ENCODE peak calls at places on chromosomes 1 and 21, in nine cellular contexts. One of them, this sample, is unnamed.
A peak's percentile ranks its signal among the peaks of the same experiment; 100 is the strongest.

GRCh38 chr21:40871099-40871498 is 24.1 kb upstream of the DSCAM start:
- DNase-seq in aorta: no peak
- DNase-seq in uterus: no peak
- DNase-seq in cardiac muscle cell: no peak
- DNase-seq in HepG2: no peak
- DNase-seq in hepatocyte: no peak
- DNase-seq in HFF-Myc: no peak
- DNase-seq in OCI-LY7: no peak
- DNase-seq in foreskin fibroblast: no peak
- DNase-seq in this sample: no peak

GRCh38 chr1:234125283-234125682 is 220.8 kb downstream of the SLC35F3 start:
- DNase-seq in aorta: no peak
- DNase-seq in HepG2: peak; percentile 59
- DNase-seq in uterus: no peak
- DNase-seq in hepatocyte: peak; percentile 77
- DNase-seq in cardiac muscle cell: no peak
- DNase-seq in foreskin fibroblast: peak; percentile 1
- DNase-seq in HFF-Myc: no peak
- DNase-seq in OCI-LY7: peak; percentile 11
- DNase-seq in this sample: no peak

GRCh38 chr1:205518616-205519540 is 14.4 kb downstream of the CDK18 start:
- DNase-seq in HFF-Myc: no peak
- DNase-seq in OCI-LY7: no peak
- DNase-seq in hepatocyte: no peak
- DNase-seq in HepG2: no peak
- DNase-seq in aorta: no peak
- DNase-seq in uterus: no peak
- DNase-seq in cardiac muscle cell: no peak
- DNase-seq in foreskin fibroblast: no peak
- DNase-seq in this sample: no peak

GRCh38 chr1:150895618-150896017 is 8.7 kb downstream of the CTXND2 start:
- DNase-seq in HepG2: peak; percentile 13
- DNase-seq in HFF-Myc: no peak
- DNase-seq in aorta: no peak
- DNase-seq in uterus: no peak
- DNase-seq in cardiac muscle cell: no peak
- DNase-seq in OCI-LY7: no peak
- DNase-seq in hepatocyte: no peak
- DNase-seq in foreskin fibroblast: peak; percentile 61
- DNase-seq in this sample: no peak

GRCh38 chr21:26845066-26845749 is at the start of gene ADAMTS1:
- DNase-seq in OCI-LY7: no peak
- DNase-seq in aorta: peak; percentile 93
- DNase-seq in uterus: peak; percentile 97
- DNase-seq in hepatocyte: peak; percentile 95
- DNase-seq in HFF-Myc: no peak
- DNase-seq in foreskin fibroblast: peak; percentile 97
- DNase-seq in HepG2: peak; percentile 4
- DNase-seq in cardiac muscle cell: peak; percentile 96
- DNase-seq in this sample: peak; percentile 83

GRCh38 chr1:51265618-51266017 is 29.5 kb downstream of the RNF11 start:
- DNase-seq in HepG2: no peak
- DNase-seq in OCI-LY7: no peak
- DNase-seq in cardiac muscle cell: no peak
- DNase-seq in foreskin fibroblast: no peak
- DNase-seq in uterus: no peak
- DNase-seq in hepatocyte: no peak
- DNase-seq in aorta: no peak
- DNase-seq in HFF-Myc: no peak
- DNase-seq in this sample: no peak

GRCh38 chr1:72954943-72955342 is 672.6 kb upstream of the NEGR1 start:
- DNase-seq in foreskin fibroblast: no peak
- DNase-seq in OCI-LY7: no peak
- DNase-seq in aorta: no peak
- DNase-seq in uterus: no peak
- DNase-seq in HFF-Myc: no peak
- DNase-seq in hepatocyte: no peak
- DNase-seq in cardiac muscle cell: no peak
- DNase-seq in HepG2: no peak
- DNase-seq in this sample: no peak

GRCh38 chr21:45721656-45722055 is 78.1 kb downstream of the PCBP3 start:
- DNase-seq in HFF-Myc: no peak
- DNase-seq in hepatocyte: no peak
- DNase-seq in OCI-LY7: no peak
- DNase-seq in uterus: no peak
- DNase-seq in HepG2: no peak
- DNase-seq in foreskin fibroblast: no peak
- DNase-seq in cardiac muscle cell: peak; percentile 48
- DNase-seq in aorta: no peak
- DNase-seq in this sample: no peak

GRCh38 chr1:234989019-234989418 is 139.6 kb downstream of the TOMM20 start:
- DNase-seq in HFF-Myc: no peak
- DNase-seq in OCI-LY7: no peak
- DNase-seq in aorta: no peak
- DNase-seq in HepG2: peak; percentile 45
- DNase-seq in cardiac muscle cell: no peak
- DNase-seq in uterus: no peak
- DNase-seq in foreskin fibroblast: peak; percentile 69
- DNase-seq in hepatocyte: no peak
- DNase-seq in this sample: no peak

GRCh38 chr21:26683996-26684395 is 110.9 kb upstream of the CYYR1 start:
- DNase-seq in uterus: no peak
- DNase-seq in cardiac muscle cell: no peak
- DNase-seq in OCI-LY7: no peak
- DNase-seq in aorta: no peak
- DNase-seq in HepG2: no peak
- DNase-seq in hepatocyte: no peak
- DNase-seq in foreskin fibroblast: no peak
- DNase-seq in HFF-Myc: no peak
- DNase-seq in this sample: no peak

GRCh38 chr1:11616766-11617165 is 37.5 kb downstream of the FBXO2 start:
- DNase-seq in foreskin fibroblast: no peak
- DNase-seq in cardiac muscle cell: no peak
- DNase-seq in OCI-LY7: no peak
- DNase-seq in HepG2: no peak
- DNase-seq in uterus: no peak
- DNase-seq in HFF-Myc: no peak
- DNase-seq in aorta: no peak
- DNase-seq in hepatocyte: no peak
- DNase-seq in this sample: no peak

GRCh38 chr1:65164633-65165032 is 16.6 kb downstream of the AK4 start:
- DNase-seq in hepatocyte: no peak
- DNase-seq in HepG2: peak; percentile 65
- DNase-seq in cardiac muscle cell: peak; percentile 54
- DNase-seq in foreskin fibroblast: peak; percentile 82
- DNase-seq in aorta: no peak
- DNase-seq in uterus: no peak
- DNase-seq in OCI-LY7: no peak
- DNase-seq in HFF-Myc: no peak
- DNase-seq in this sample: no peak

GRCh38 chr21:17929514-17929913 is 110.4 kb upstream of the C21orf91 start:
- DNase-seq in cardiac muscle cell: no peak
- DNase-seq in hepatocyte: no peak
- DNase-seq in foreskin fibroblast: no peak
- DNase-seq in HFF-Myc: no peak
- DNase-seq in aorta: no peak
- DNase-seq in uterus: no peak
- DNase-seq in OCI-LY7: no peak
- DNase-seq in HepG2: no peak
- DNase-seq in this sample: no peak

GRCh38 chr1:180623579-180624347 is 8.1 kb upstream of the XPR1 start:
- DNase-seq in OCI-LY7: no peak
- DNase-seq in HepG2: no peak
- DNase-seq in HFF-Myc: no peak
- DNase-seq in hepatocyte: peak; percentile 62
- DNase-seq in uterus: no peak
- DNase-seq in foreskin fibroblast: peak; percentile 65
- DNase-seq in aorta: no peak
- DNase-seq in cardiac muscle cell: peak; percentile 61
- DNase-seq in this sample: no peak

GRCh38 chr1:201016943-201017827 is 6.3 kb downstream of the KIF21B start:
- DNase-seq in OCI-LY7: peak; percentile 57
- DNase-seq in foreskin fibroblast: no peak
- DNase-seq in uterus: no peak
- DNase-seq in HepG2: no peak
- DNase-seq in HFF-Myc: no peak
- DNase-seq in hepatocyte: no peak
- DNase-seq in cardiac muscle cell: no peak
- DNase-seq in aorta: no peak
- DNase-seq in this sample: no peak

GRCh38 chr1:91781371-91781825 is 104.6 kb downstream of the TGFBR3 start:
- DNase-seq in aorta: no peak
- DNase-seq in HepG2: no peak
- DNase-seq in OCI-LY7: no peak
- DNase-seq in uterus: peak; percentile 19
- DNase-seq in hepatocyte: peak; percentile 58
- DNase-seq in HFF-Myc: peak; percentile 97
- DNase-seq in foreskin fibroblast: peak; percentile 94
- DNase-seq in cardiac muscle cell: peak; percentile 84
- DNase-seq in this sample: no peak

GRCh38 chr1:234606731-234607090 is 3.3 kb downstream of the IRF2BP2 start:
- DNase-seq in OCI-LY7: no peak
- DNase-seq in HFF-Myc: no peak
- DNase-seq in hepatocyte: no peak
- DNase-seq in HepG2: no peak
- DNase-seq in aorta: no peak
- DNase-seq in uterus: no peak
- DNase-seq in cardiac muscle cell: no peak
- DNase-seq in foreskin fibroblast: no peak
- DNase-seq in this sample: no peak

GRCh38 chr1:174966000-174966572 is 33.7 kb upstream of the CACYBP start:
- DNase-seq in OCI-LY7: no peak
- DNase-seq in HepG2: no peak
- DNase-seq in foreskin fibroblast: no peak
- DNase-seq in HFF-Myc: no peak
- DNase-seq in hepatocyte: no peak
- DNase-seq in uterus: no peak
- DNase-seq in cardiac muscle cell: peak; percentile 46
- DNase-seq in aorta: no peak
- DNase-seq in this sample: no peak

GRCh38 chr1:174967845-174968705 is 31.7 kb upstream of the CACYBP start:
- DNase-seq in uterus: no peak
- DNase-seq in HepG2: no peak
- DNase-seq in foreskin fibroblast: no peak
- DNase-seq in cardiac muscle cell: no peak
- DNase-seq in aorta: no peak
- DNase-seq in OCI-LY7: peak; percentile 49
- DNase-seq in hepatocyte: peak; percentile 16
- DNase-seq in HFF-Myc: no peak
- DNase-seq in this sample: no peak

GRCh38 chr1:174969977-174970376 is 29.8 kb upstream of the CACYBP start:
- DNase-seq in aorta: no peak
- DNase-seq in cardiac muscle cell: no peak
- DNase-seq in HepG2: no peak
- DNase-seq in OCI-LY7: no peak
- DNase-seq in uterus: no peak
- DNase-seq in foreskin fibroblast: no peak
- DNase-seq in HFF-Myc: no peak
- DNase-seq in hepatocyte: no peak
- DNase-seq in this sample: no peak

GRCh38 chr1:174971466-174971865 is 28.3 kb upstream of the CACYBP start:
- DNase-seq in hepatocyte: no peak
- DNase-seq in foreskin fibroblast: no peak
- DNase-seq in HFF-Myc: no peak
- DNase-seq in HepG2: no peak
- DNase-seq in uterus: no peak
- DNase-seq in OCI-LY7: no peak
- DNase-seq in cardiac muscle cell: no peak
- DNase-seq in aorta: no peak
- DNase-seq in this sample: no peak

DNA sequence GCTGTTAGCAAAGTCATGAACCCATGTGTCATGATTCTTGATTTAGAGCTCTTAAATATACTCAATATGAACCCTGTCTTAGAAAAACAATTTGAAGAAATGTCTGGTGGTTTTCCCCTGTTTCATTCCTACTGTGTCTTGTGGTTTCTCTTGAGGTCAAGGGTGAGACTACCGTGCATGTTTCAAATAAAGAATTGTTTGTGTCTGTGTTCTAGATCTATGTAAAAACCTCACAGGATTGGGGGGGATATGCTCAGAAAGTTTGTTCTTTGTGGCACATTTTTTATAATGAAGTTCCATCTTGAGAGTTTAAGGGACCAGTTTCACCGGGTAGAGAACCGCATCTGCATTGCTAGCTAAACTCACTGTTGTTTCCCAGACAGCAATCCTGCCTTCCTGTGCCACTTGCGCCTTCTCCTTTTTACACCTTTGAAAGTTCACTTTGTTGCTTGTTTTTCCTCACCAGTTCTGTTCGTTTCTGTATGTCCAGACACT is 30.9 kb upstream of the CACYBP start:
- DNase-seq in foreskin fibroblast: peak; percentile 31
- DNase-seq in uterus: no peak
- DNase-seq in cardiac muscle cell: peak; percentile 77
- DNase-seq in aorta: no peak
- DNase-seq in HepG2: no peak
- DNase-seq in OCI-LY7: peak; percentile 37
- DNase-seq in hepatocyte: no peak
- DNase-seq in HFF-Myc: no peak
- DNase-seq in this sample: no peak
- H3K4me3 ChIP-seq in foreskin fibroblast: no peak overlapping the region
- H3K4me3 ChIP-seq in uterus: no peak overlapping the region
- H3K4me3 ChIP-seq in cardiac muscle cell: no peak overlapping the region
- H3K4me3 ChIP-seq in aorta: no peak overlapping the region
- H3K4me3 ChIP-seq in HepG2: no peak overlapping the region
- H3K4me3 ChIP-seq in OCI-LY7: peak overlapping the region; percentile 0
- H3K4me3 ChIP-seq in hepatocyte: no peak overlapping the region
- H3K4me3 ChIP-seq in HFF-Myc: no peak overlapping the region
- H3K4me3 ChIP-seq in this sample: no peak overlapping the region

GRCh38 chr1:9069324-9070100 is at the start of gene SLC2A5:
- DNase-seq in OCI-LY7: peak; percentile 97
- DNase-seq in uterus: peak; percentile 42
- DNase-seq in foreskin fibroblast: peak; percentile 50
- DNase-seq in HepG2: no peak
- DNase-seq in HFF-Myc: no peak
- DNase-seq in cardiac muscle cell: peak; percentile 46
- DNase-seq in hepatocyte: no peak
- DNase-seq in aorta: no peak
- DNase-seq in this sample: no peak
- H3K4me3 ChIP-seq in OCI-LY7: peak within 1 kb of the TSS; percentile 83
- H3K4me3 ChIP-seq in uterus: no peak within 1 kb of the TSS
- H3K4me3 ChIP-seq in foreskin fibroblast: no peak within 1 kb of the TSS
- H3K4me3 ChIP-seq in HepG2: peak within 1 kb of the TSS; percentile 12
- H3K4me3 ChIP-seq in HFF-Myc: no peak within 1 kb of the TSS
- H3K4me3 ChIP-seq in cardiac muscle cell: no peak within 1 kb of the TSS
- H3K4me3 ChIP-seq in hepatocyte: no peak within 1 kb of the TSS
- H3K4me3 ChIP-seq in aorta: no peak within 1 kb of the TSS
- H3K4me3 ChIP-seq in this sample: no peak within 1 kb of the TSS

GRCh38 chr1:203800001-203800400 is 4.6 kb downstream of the ZBED6 start:
- DNase-seq in hepatocyte: no peak
- DNase-seq in aorta: no peak
- DNase-seq in foreskin fibroblast: no peak
- DNase-seq in HFF-Myc: no peak
- DNase-seq in HepG2: no peak
- DNase-seq in cardiac muscle cell: no peak
- DNase-seq in uterus: no peak
- DNase-seq in OCI-LY7: no peak
- DNase-seq in this sample: no peak
- H3K4me3 ChIP-seq in hepatocyte: no peak overlapping the region
- H3K4me3 ChIP-seq in aorta: no peak overlapping the region
- H3K4me3 ChIP-seq in foreskin fibroblast: no peak overlapping the region
- H3K4me3 ChIP-seq in HFF-Myc: no peak overlapping the region
- H3K4me3 ChIP-seq in HepG2: no peak overlapping the region
- H3K4me3 ChIP-seq in cardiac muscle cell: no peak overlapping the region
- H3K4me3 ChIP-seq in uterus: no peak overlapping the region
- H3K4me3 ChIP-seq in OCI-LY7: no peak overlapping the region
- H3K4me3 ChIP-seq in this sample: no peak overlapping the region

GRCh38 chr1:156859523-156860112 is 701 bp upstream of the INSRR start:
- DNase-seq in cardiac muscle cell: peak; percentile 32
- DNase-seq in hepatocyte: no peak
- DNase-seq in foreskin fibroblast: peak; percentile 56
- DNase-seq in HFF-Myc: no peak
- DNase-seq in HepG2: no peak
- DNase-seq in OCI-LY7: no peak
- DNase-seq in aorta: no peak
- DNase-seq in uterus: no peak
- DNase-seq in this sample: no peak
- H3K4me3 ChIP-seq in cardiac muscle cell: peak overlapping the region; percentile 17
- H3K4me3 ChIP-seq in hepatocyte: peak overlapping the region; percentile 24
- H3K4me3 ChIP-seq in foreskin fibroblast: peak overlapping the region; percentile 35
- H3K4me3 ChIP-seq in HFF-Myc: peak overlapping the region; percentile 28
- H3K4me3 ChIP-seq in HepG2: peak overlapping the region; percentile 55
- H3K4me3 ChIP-seq in OCI-LY7: no peak overlapping the region
- H3K4me3 ChIP-seq in aorta: no peak overlapping the region
- H3K4me3 ChIP-seq in uterus: peak overlapping the region; percentile 14
- H3K4me3 ChIP-seq in this sample: no peak overlapping the region

This sample was measured in lower leg skin.